ENCODE peak calls at places on chromosomes 6 and 20, in six cellular contexts. J is GM03348; O is T-cell; A is progenitor cell of endocrine pancreas; C is CD4-positive, alpha-beta T cell; T is NCI-H524 treated with DMSO at 0.1 percent for 48 hours. B is an unnamed sample.

GRCh38 chr6:129163551-129163950 is 280.6 kb downstream of the LAMA2 start:
- DNase-seq in J (no peak), O (no peak), A (no peak), C (no peak), T (no peak), B (no peak)

GRCh38 chr6:6713660-6714446 is 125.3 kb downstream of the LY86 start:
- DNase-seq in J (peak), O (no peak), A (no peak), C (no peak), T (no peak), B (peak)

GRCh38 chr20:16476032-16476431 is 97.2 kb downstream of the KIF16B start:
- DNase-seq in J (peak), O (no peak), A (no peak), C (no peak), T (peak), B (peak)

GRCh38 chr6:7389162-7389450 is 436 bp downstream of the CAGE1 start:
- DNase-seq in J (peak), O (no peak), A (no peak), C (no peak), T (no peak), B (peak)

GRCh38 chr6:56513631-56514030 is 129.1 kb downstream of the DST start:
- DNase-seq in J (no peak), O (no peak), A (no peak), C (no peak), T (no peak), B (peak)

GRCh38 chr20:17640875-17641378 is 41.1 kb downstream of the RRBP1 start:
- DNase-seq in J (no peak), O (no peak), A (no peak), C (no peak), T (no peak), B (no peak)

GRCh38 chr6:45075246-45075645 is 252.9 kb upstream of the RUNX2 start:
- DNase-seq in J (peak), O (no peak), A (no peak), C (no peak), T (no peak), B (peak)

GRCh38 chr6:52352239-52353008 is 9.5 kb upstream of the PAQR8 start:
- DNase-seq in J (peak), O (no peak), A (no peak), C (no peak), T (no peak), B (peak)

GRCh38 chr6:126720326-126720725 is 380.4 kb downstream of the CENPW start:
- DNase-seq in J (no peak), O (no peak), A (no peak), C (no peak), T (no peak), B (peak)

GRCh38 chr6:149964243-149965190 is 774 bp downstream of the ULBP1 start:
- DNase-seq in J (peak), O (no peak), A (no peak), C (no peak), T (no peak), B (peak)

GRCh38 chr6:84428300-84428907 is 201.0 kb upstream of the CEP162 start:
- DNase-seq in J (peak), O (no peak), A (peak), C (no peak), T (no peak), B (peak)

GRCh38 chr20:17938889-17939619 is 29.5 kb downstream of the SNX5 start:
- DNase-seq in J (peak), O (peak), A (peak), C (peak), T (peak), B (peak)

GRCh38 chr6:33073431-33073871 is at the start of gene HLA-DPA1:
- DNase-seq in J (peak), O (peak), A (no peak), C (peak), T (no peak), B (no peak)

B was measured in fibroblast of gingiva.